ENCODE peak calls at places on chromosomes 13 and 19, in five cellular contexts. L is sigmoid colon, R is SK-N-SH, Z is breast epithelium, T is K562. S is an unnamed sample.

GRCh38 chr13:98892821-98893220 is 85.0 kb downstream of the DOCK9 start:
- DNase-seq in L (no peak), R (no peak), Z (no peak), T (no peak), S (no peak)

GRCh38 chr13:104289400-104289799 is 1223.2 kb upstream of the SLC10A2 start:
- DNase-seq in L (no peak), R (no peak), Z (no peak), T (no peak), S (no peak)

GRCh38 chr19:5154129-5154798 is 185.4 kb downstream of the KDM4B start:
- DNase-seq in L (peak), R (peak), Z (no peak), T (peak), S (peak)

GRCh38 chr19:54188224-54188871 is 1.0 kb downstream of the MBOAT7 start:
- DNase-seq in L (no peak), R (no peak), Z (no peak), T (peak), S (no peak)

GRCh38 chr19:3880471-3881271 is at the start of gene ATCAY:
- DNase-seq in L (no peak), R (peak), Z (no peak), T (no peak), S (no peak)

GRCh38 chr13:77374339-77374738 is 47.4 kb upstream of the MYCBP2 start:
- DNase-seq in L (no peak), R (no peak), Z (no peak), T (no peak), S (no peak)

GRCh38 chr13:57611956-57612355 is 19.6 kb upstream of the PCDH17 start:
- DNase-seq in L (no peak), R (no peak), Z (no peak), T (no peak), S (no peak)

GRCh38 chr13:45373116-45373606 is 32.2 kb upstream of the TPT1 start:
- DNase-seq in L (no peak), R (no peak), Z (no peak), T (no peak), S (no peak)

GRCh38 chr19:48896191-48896720 is 2.3 kb downstream of the TULP2 start:
- DNase-seq in L (peak), R (peak), Z (no peak), T (peak), S (no peak)

GRCh38 chr19:474126-475078 is 13.6 kb upstream of the SHC2 start:
- DNase-seq in L (no peak), R (no peak), Z (no peak), T (no peak), S (no peak)

GRCh38 chr13:106234656-106235055 is 300.8 kb downstream of the EFNB2 start:
- DNase-seq in L (no peak), R (no peak), Z (no peak), T (no peak), S (no peak)

GRCh38 chr19:32104465-32105235 is 240.8 kb upstream of the ZNF507 start:
- DNase-seq in L (no peak), R (no peak), Z (no peak), T (no peak), S (no peak)

GRCh38 chr13:20422362-20422761 is 103.3 kb downstream of the CRYL1 start:
- DNase-seq in L (no peak), R (no peak), Z (no peak), T (no peak), S (no peak)

GRCh38 chr13:36736119-36736726 is 62.4 kb downstream of the SERTM1 start:
- DNase-seq in L (peak), R (peak), Z (no peak), T (peak), S (peak)
- TF ChIP-seq POLR2AphosphoS5 in L (no peak), R (no peak), Z (no peak), T (no peak), S (no peak)

GRCh38 chr19:10104665-10105221 is 1.4 kb upstream of the PPAN start:
- DNase-seq in L (no peak), R (no peak), Z (no peak), T (peak), S (peak)

GRCh38 chr19:10105241-10106099 is 692 bp upstream of the PPAN start:
- DNase-seq in L (no peak), R (no peak), Z (no peak), T (peak), S (no peak)

GRCh38 chr19:10107817-10108367 is 1.7 kb downstream of the PPAN start:
- DNase-seq in L (no peak), R (no peak), Z (no peak), T (peak), S (no peak)

GRCh38 chr19:10107254-10107653 is 1.1 kb downstream of the PPAN start:
- DNase-seq in L (no peak), R (no peak), Z (no peak), T (peak), S (no peak)

DNA sequence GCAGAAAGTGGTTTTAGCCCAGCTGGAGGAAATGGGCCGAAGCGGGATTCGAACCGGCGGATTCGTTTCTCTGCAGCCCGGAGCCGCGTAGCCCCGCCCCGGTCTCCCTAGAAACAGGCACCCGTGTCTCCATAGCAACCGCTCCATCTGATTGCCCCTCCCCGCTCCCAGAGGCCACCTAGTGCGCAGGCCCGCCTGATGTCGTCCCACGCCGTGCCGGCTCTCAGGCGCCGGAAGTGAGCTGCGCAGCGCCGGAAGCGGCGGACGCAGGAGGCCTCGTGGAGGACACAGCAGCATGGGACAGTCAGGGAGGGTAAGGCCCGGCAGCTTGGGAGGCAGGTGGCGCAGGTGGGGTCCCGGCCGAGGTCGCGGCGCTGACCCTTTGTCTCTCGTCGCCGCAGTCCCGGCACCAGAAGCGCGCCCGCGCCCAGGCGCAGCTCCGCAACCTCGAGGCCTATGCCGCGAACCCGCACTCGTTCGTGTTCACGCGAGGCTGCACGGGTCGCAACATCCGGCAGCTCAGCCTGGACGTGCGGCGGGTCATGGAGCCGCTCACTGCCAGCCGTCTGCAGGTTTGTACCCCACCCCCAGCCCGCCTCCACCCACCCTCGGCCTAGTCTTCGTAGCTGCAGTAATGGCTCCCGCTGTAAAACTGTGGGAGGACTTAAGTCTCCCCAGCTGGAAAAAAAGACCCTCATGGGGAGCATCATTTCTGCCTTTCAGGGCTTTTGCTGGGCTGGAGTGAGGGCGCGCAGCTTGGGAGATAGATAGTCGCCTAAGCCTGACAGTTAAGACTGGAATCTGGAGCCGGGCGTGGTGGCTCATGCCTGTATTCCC is at the start of gene PPAN:
- DNase-seq in L (peak), R (peak), Z (peak), T (peak), S (peak)
- TF ChIP-seq POLR2AphosphoS5 in L (peak), R (peak), Z (peak), T (peak), S (peak)

GRCh38 chr13:113996912-113997745 is 23.3 kb upstream of the C13orf46 start:
- DNase-seq in L (no peak), R (no peak), Z (no peak), T (no peak), S (no peak)

GRCh38 chr13:113999618-113999910 is 25.7 kb upstream of the C13orf46 start:
- DNase-seq in L (no peak), R (no peak), Z (no peak), T (no peak), S (no peak)

GRCh38 chr13:113996081-113996911 is 22.4 kb upstream of the C13orf46 start:
- DNase-seq in L (no peak), R (no peak), Z (no peak), T (no peak), S (no peak)

GRCh38 chr13:113998781-113999617 is 25.1 kb upstream of the C13orf46 start:
- DNase-seq in L (no peak), R (no peak), Z (no peak), T (no peak), S (no peak)

DNA sequence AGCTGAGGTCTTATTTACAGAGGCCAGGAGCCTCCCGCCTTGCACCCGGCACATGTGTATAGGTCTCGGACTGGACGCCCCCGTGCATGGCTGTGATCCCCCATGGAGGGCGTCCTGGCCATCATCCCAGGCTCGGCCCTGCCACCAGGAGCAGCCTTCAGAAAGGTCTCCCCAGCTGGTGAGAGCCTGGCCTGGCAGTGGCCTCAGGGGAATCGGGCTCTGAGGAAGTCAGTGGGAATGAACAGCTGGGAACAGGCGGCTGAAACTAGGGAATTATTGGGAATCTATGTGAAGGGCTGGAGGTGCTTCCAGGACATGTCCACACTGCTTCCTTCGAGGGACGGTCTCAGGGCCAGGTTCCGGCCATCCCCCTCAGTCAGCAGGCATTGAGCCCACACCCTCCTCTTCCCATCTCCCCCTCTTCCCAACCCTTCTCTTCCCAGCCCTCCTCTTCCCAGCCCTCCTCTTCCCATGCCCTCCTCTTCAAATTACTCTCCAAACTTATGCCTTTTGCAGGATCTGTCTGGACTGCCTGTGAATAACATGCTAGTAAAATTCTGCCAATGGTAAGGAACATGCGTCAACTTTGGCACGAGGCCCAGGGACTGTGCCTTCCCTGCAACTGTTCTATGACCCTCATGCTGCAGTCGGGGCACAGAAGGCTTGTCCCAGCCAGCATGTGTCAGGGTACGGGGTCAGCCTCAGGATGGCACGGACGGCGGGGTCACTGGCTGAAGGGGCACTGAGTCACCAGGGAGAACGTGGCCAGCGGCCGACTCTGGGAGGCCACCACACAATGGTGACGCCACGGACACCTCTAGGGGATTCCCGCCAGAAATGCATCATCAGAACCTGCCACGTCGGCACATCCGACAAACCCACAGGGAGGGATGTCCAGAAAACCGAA is 24.2 kb upstream of the C13orf46 start:
- DNase-seq in L (peak), R (peak), Z (no peak), T (no peak), S (no peak)
- TF ChIP-seq POLR2AphosphoS5 in L (no peak), R (no peak), Z (no peak), T (no peak), S (no peak)

GRCh38 chr19:55484571-55485438 is at the start of gene NAT14:
- DNase-seq in L (peak), R (peak), Z (no peak), T (peak), S (peak)
- TF ChIP-seq POLR2AphosphoS5 in L (peak), R (no peak), Z (peak), T (peak), S (no peak)

GRCh38 chr19:40444181-40445005 is at the start of gene SERTAD3:
- DNase-seq in L (peak), R (peak), Z (peak), T (peak), S (peak)
- TF ChIP-seq POLR2AphosphoS5 in L (peak), R (peak), Z (peak), T (peak), S (peak)

GRCh38 chr13:110509971-110510786 is 51.3 kb downstream of the RAB20 start:
- DNase-seq in L (no peak), R (no peak), Z (no peak), T (peak), S (peak)
- TF ChIP-seq POLR2AphosphoS5 in L (no peak), R (no peak), Z (no peak), T (no peak), S (no peak)

S was measured in GM12891.